ENCODE peak calls at places on chromosome 19, in four cellular contexts. One of them, this sample, is unnamed.

GRCh38 chr19:15330801-15331418 is 1.4 kb downstream of the BRD4 start:
- DNase-seq in stimulated activated CD4-positive, alpha-beta T cell treated with anti-CD3 and anti-CD28 coated beads, Interleukin-1b, Interleukin-23, amount 100 ng/mL, for 1 hour: no peak
- DNase-seq in erythroblast: peak
- DNase-seq in pons: no peak
- DNase-seq in this sample: no peak

GRCh38 chr19:17103177-17103576 is 27.6 kb downstream of the MYO9B start:
- DNase-seq in stimulated activated CD4-positive, alpha-beta T cell treated with anti-CD3 and anti-CD28 coated beads, Interleukin-1b, Interleukin-23, amount 100 ng/mL, for 1 hour: no peak
- DNase-seq in erythroblast: peak
- DNase-seq in pons: no peak
- DNase-seq in this sample: no peak

GRCh38 chr19:33794578-33795369 is 1.9 kb upstream of the KCTD15 start:
- DNase-seq in stimulated activated CD4-positive, alpha-beta T cell treated with anti-CD3 and anti-CD28 coated beads, Interleukin-1b, Interleukin-23, amount 100 ng/mL, for 1 hour: no peak
- DNase-seq in erythroblast: no peak
- DNase-seq in pons: no peak
- DNase-seq in this sample: no peak

GRCh38 chr19:49690656-49691242 is at the start of gene CPT1C:
- DNase-seq in stimulated activated CD4-positive, alpha-beta T cell treated with anti-CD3 and anti-CD28 coated beads, Interleukin-1b, Interleukin-23, amount 100 ng/mL, for 1 hour: no peak
- DNase-seq in erythroblast: no peak
- DNase-seq in pons: peak
- DNase-seq in this sample: no peak

GRCh38 chr19:57302020-57302465 is 18.2 kb upstream of the ZNF543 start:
- DNase-seq in stimulated activated CD4-positive, alpha-beta T cell treated with anti-CD3 and anti-CD28 coated beads, Interleukin-1b, Interleukin-23, amount 100 ng/mL, for 1 hour: no peak
- DNase-seq in pons: no peak
- DNase-seq in erythroblast: peak
- DNase-seq in this sample: peak

GRCh38 chr19:39805120-39805519 is 26.5 kb downstream of the LEUTX start:
- DNase-seq in pons: no peak
- DNase-seq in stimulated activated CD4-positive, alpha-beta T cell treated with anti-CD3 and anti-CD28 coated beads, Interleukin-1b, Interleukin-23, amount 100 ng/mL, for 1 hour: no peak
- DNase-seq in erythroblast: no peak
- DNase-seq in this sample: no peak

GRCh38 chr19:756232-756631 is 5.3 kb downstream of the MISP start:
- DNase-seq in pons: no peak
- DNase-seq in stimulated activated CD4-positive, alpha-beta T cell treated with anti-CD3 and anti-CD28 coated beads, Interleukin-1b, Interleukin-23, amount 100 ng/mL, for 1 hour: no peak
- DNase-seq in erythroblast: peak
- DNase-seq in this sample: no peak

GRCh38 chr19:901216-902092 is 8.2 kb downstream of the RNU6-9 start:
- DNase-seq in erythroblast: no peak
- DNase-seq in stimulated activated CD4-positive, alpha-beta T cell treated with anti-CD3 and anti-CD28 coated beads, Interleukin-1b, Interleukin-23, amount 100 ng/mL, for 1 hour: no peak
- DNase-seq in pons: no peak
- DNase-seq in this sample: no peak

GRCh38 chr19:5829567-5830315 is 9.8 kb downstream of the FUT6 start:
- DNase-seq in erythroblast: no peak
- DNase-seq in stimulated activated CD4-positive, alpha-beta T cell treated with anti-CD3 and anti-CD28 coated beads, Interleukin-1b, Interleukin-23, amount 100 ng/mL, for 1 hour: no peak
- DNase-seq in pons: no peak
- DNase-seq in this sample: no peak

GRCh38 chr19:46860125-46860845 is 512 bp upstream of the ARHGAP35 start:
- DNase-seq in pons: peak
- DNase-seq in erythroblast: peak
- DNase-seq in stimulated activated CD4-positive, alpha-beta T cell treated with anti-CD3 and anti-CD28 coated beads, Interleukin-1b, Interleukin-23, amount 100 ng/mL, for 1 hour: peak
- DNase-seq in this sample: peak

GRCh38 chr19:19460761-19461265 is 54.5 kb downstream of the TSSK6 start:
- DNase-seq in stimulated activated CD4-positive, alpha-beta T cell treated with anti-CD3 and anti-CD28 coated beads, Interleukin-1b, Interleukin-23, amount 100 ng/mL, for 1 hour: peak
- DNase-seq in pons: peak
- DNase-seq in erythroblast: no peak
- DNase-seq in this sample: no peak

GRCh38 chr19:13859361-13859880 is 17.5 kb upstream of the NANOS3 start:
- DNase-seq in stimulated activated CD4-positive, alpha-beta T cell treated with anti-CD3 and anti-CD28 coated beads, Interleukin-1b, Interleukin-23, amount 100 ng/mL, for 1 hour: no peak
- DNase-seq in pons: no peak
- DNase-seq in erythroblast: peak
- DNase-seq in this sample: no peak

This sample was measured in GOT3.